ENCODE peak calls at places on chromosome 5, in seven cellular contexts. P is GM13977, X is AG09319, U is lower leg skin, O is brain microvascular endothelial cell, Q is BE2C, Z is mesothelial cell of epicardium. H is an unnamed sample.

GRCh38 chr5:78273436-78273835 is 21.1 kb downstream of the AP3B1 start:
- DNase-seq in P (no peak), X (no peak), U (no peak), O (no peak), Q (no peak), Z (no peak), H (no peak)

GRCh38 chr5:131488463-131488862 is 146.6 kb downstream of the RAPGEF6 start:
- DNase-seq in P (peak; percentile 42), X (no peak), U (no peak), O (no peak), Q (no peak), Z (no peak), H (no peak)

GRCh38 chr5:173263566-173263965 is 28.6 kb upstream of the NKX2-5 start:
- DNase-seq in P (no peak), X (no peak), U (no peak), O (no peak), Q (no peak), Z (no peak), H (no peak)

GRCh38 chr5:132500244-132500930 is 9.8 kb upstream of the IRF1 start:
- DNase-seq in P (no peak), X (no peak), U (peak; percentile 84), O (no peak), Q (no peak), Z (no peak), H (no peak)

GRCh38 chr5:57887851-57888621 is 405.4 kb upstream of the ACTBL2 start:
- DNase-seq in P (no peak), X (peak; percentile 37), U (no peak), O (peak; percentile 67), Q (peak; percentile 55), Z (no peak), H (no peak)

GRCh38 chr5:103259705-103260355 is 1.3 kb downstream of the MACIR start:
- DNase-seq in P (no peak), X (no peak), U (no peak), O (peak; percentile 35), Q (peak; percentile 54), Z (peak; percentile 64), H (no peak)

GRCh38 chr5:132651838-132652476 is 6.0 kb upstream of the IL13 start:
- DNase-seq in P (no peak), X (no peak), U (no peak), O (no peak), Q (no peak), Z (no peak), H (no peak)

GRCh38 chr5:132176987-132177386 is 50.7 kb downstream of the P4HA2 start:
- DNase-seq in P (peak; percentile 60), X (no peak), U (no peak), O (no peak), Q (no peak), Z (no peak), H (no peak)

GRCh38 chr5:68834486-68834885 is 259.3 kb upstream of the SLC30A5 start:
- DNase-seq in P (no peak), X (peak; percentile 12), U (no peak), O (no peak), Q (no peak), Z (no peak), H (no peak)

GRCh38 chr5:164255598-164256213 is 750.3 kb downstream of the MAT2B start:
- DNase-seq in P (no peak), X (no peak), U (no peak), O (no peak), Q (no peak), Z (no peak), H (no peak)

DNA sequence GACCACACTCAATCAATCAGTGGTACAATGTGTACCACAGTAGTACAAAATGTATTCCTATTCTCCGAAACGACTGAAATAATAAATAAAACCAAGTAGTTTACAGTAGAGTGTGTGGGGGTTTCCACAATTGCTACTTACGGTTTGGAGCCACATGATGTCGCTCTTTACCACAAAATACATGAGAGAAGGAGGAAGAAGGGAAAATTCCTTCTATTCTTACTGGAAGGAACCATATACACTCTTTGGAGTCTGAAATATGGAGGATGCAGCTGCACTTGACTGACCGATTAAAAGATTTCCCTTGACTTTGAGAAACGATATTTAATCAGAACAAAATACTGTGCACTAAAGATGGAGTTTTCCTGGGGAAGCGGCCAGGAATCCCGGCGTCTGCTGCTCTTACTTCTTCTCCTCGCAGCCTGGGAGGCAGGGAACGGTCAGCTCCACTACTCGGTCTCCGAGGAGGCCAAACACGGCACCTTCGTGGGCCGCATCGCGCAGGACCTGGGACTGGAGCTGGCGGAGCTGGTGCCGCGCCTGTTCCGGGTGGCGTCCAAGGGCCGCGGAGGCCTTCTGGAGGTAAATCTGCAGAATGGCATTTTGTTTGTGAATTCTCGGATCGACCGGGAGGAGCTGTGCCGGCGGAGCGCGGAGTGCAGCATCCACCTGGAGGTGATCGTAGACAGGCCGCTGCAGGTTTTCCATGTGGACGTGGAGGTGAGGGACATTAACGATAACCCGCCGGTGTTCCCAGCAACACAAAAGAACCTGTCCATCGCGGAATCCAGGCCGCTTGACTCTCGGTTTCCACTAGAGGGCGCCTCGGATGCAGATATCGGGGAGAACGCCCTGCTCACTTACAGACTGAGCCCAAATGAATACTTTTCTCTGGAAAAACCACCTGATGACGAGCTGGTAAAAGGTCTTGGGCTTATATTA is at the start of gene PCDHA4:
- DNase-seq in P (no peak), X (no peak), U (peak; percentile 81), O (no peak), Q (no peak), Z (peak; percentile 78), H (no peak)
- TF ChIP-seq CTCF in P (peak; percentile 24), X (peak; percentile 15), U (no peak), O (peak; percentile 51), Q (peak; percentile 53), Z (peak; percentile 62), H (no peak)

GRCh38 chr5:154940772-154941620 is at the start of gene MRPL22:
- DNase-seq in P (peak; percentile 91), X (peak; percentile 79), U (peak; percentile 98), O (peak; percentile 95), Q (peak; percentile 92), Z (peak; percentile 93), H (peak; percentile 89)
- TF ChIP-seq CTCF in P (no peak), X (no peak), U (no peak), O (no peak), Q (no peak), Z (peak; percentile 21), H (no peak)

GRCh38 chr5:139764250-139764791 is 31.3 kb upstream of the PSD2 start:
- DNase-seq in P (no peak), X (no peak), U (no peak), O (no peak), Q (peak; percentile 75), Z (no peak), H (peak; percentile 53)

GRCh38 chr5:139767960-139768359 is 27.6 kb upstream of the PSD2 start:
- DNase-seq in P (no peak), X (no peak), U (no peak), O (no peak), Q (peak; percentile 52), Z (no peak), H (no peak)

GRCh38 chr5:139763584-139764249 is 31.9 kb upstream of the PSD2 start:
- DNase-seq in P (no peak), X (no peak), U (no peak), O (no peak), Q (no peak), Z (no peak), H (peak; percentile 72)

GRCh38 chr5:139765040-139765408 is 30.6 kb upstream of the PSD2 start:
- DNase-seq in P (no peak), X (no peak), U (no peak), O (no peak), Q (no peak), Z (no peak), H (no peak)

GRCh38 chr5:139765409-139766217 is 30.0 kb upstream of the PSD2 start:
- DNase-seq in P (peak; percentile 90), X (no peak), U (peak; percentile 94), O (peak; percentile 47), Q (peak; percentile 84), Z (peak; percentile 90), H (peak; percentile 90)
- TF ChIP-seq CTCF in P (peak; percentile 93), X (peak; percentile 79), U (no peak), O (peak; percentile 88), Q (peak; percentile 84), Z (peak; percentile 100), H (peak; percentile 100)

GRCh38 chr5:160638141-160638742 is 213.8 kb downstream of the ATP10B start:
- DNase-seq in P (no peak), X (no peak), U (no peak), O (no peak), Q (no peak), Z (no peak), H (no peak)

GRCh38 chr5:160640417-160640816 is 211.6 kb downstream of the ATP10B start:
- DNase-seq in P (no peak), X (no peak), U (no peak), O (no peak), Q (no peak), Z (no peak), H (no peak)

GRCh38 chr5:160637357-160637756 is 214.7 kb downstream of the ATP10B start:
- DNase-seq in P (no peak), X (no peak), U (no peak), O (no peak), Q (no peak), Z (no peak), H (no peak)

GRCh38 chr5:160635678-160636077 is 214.0 kb downstream of the PTTG1 start:
- DNase-seq in P (no peak), X (no peak), U (no peak), O (no peak), Q (no peak), Z (no peak), H (no peak)

GRCh38 chr5:160635046-160635445 is 213.4 kb downstream of the PTTG1 start:
- DNase-seq in P (no peak), X (no peak), U (no peak), O (no peak), Q (no peak), Z (no peak), H (no peak)
- TF ChIP-seq CTCF in P (no peak), X (no peak), U (no peak), O (no peak), Q (no peak), Z (no peak), H (no peak)